ENCODE peak calls at places on chromosomes 1 and 21, in seven cellular contexts. W, N, H, P, Q, E and F are unnamed samples.

GRCh38 chr1:90201467-90202358 is 206.8 kb downstream of the ZNF326 start:
- DNase-seq in E (peak), N (no peak), P (peak), W (no peak), H (no peak), Q (no peak), F (no peak)

GRCh38 chr1:72938408-72938807 is 656.1 kb upstream of the NEGR1 start:
- DNase-seq in N (no peak), W (no peak), H (no peak), E (no peak), Q (no peak), P (no peak), F (no peak)

GRCh38 chr21:44703731-44704635 is 7.0 kb downstream of the KRTAP10-12 start:
- DNase-seq in W (no peak), P (no peak), H (no peak), Q (peak), E (no peak), N (no peak), F (no peak)

GRCh38 chr1:242425232-242425631 is 99.3 kb downstream of the PLD5 start:
- DNase-seq in E (no peak), H (no peak), N (no peak), P (peak), Q (no peak), W (no peak), F (no peak)

GRCh38 chr1:197787056-197787455 is 11.8 kb upstream of the DENND1B start:
- DNase-seq in P (peak), N (no peak), W (no peak), Q (no peak), E (no peak), H (no peak), F (no peak)

GRCh38 chr1:61284933-61285332 is 202.6 kb downstream of the NFIA start:
- DNase-seq in P (no peak), N (no peak), W (no peak), H (no peak), E (no peak), Q (no peak), F (no peak)

GRCh38 chr21:28793043-28793442 is 199.6 kb downstream of the LTN1 start:
- DNase-seq in P (peak), Q (no peak), H (no peak), E (no peak), N (no peak), W (no peak), F (no peak)

GRCh38 chr1:87203890-87204289 is 124.8 kb upstream of the LMO4 start:
- DNase-seq in N (no peak), W (no peak), Q (no peak), P (peak), H (no peak), E (no peak), F (no peak)

GRCh38 chr1:195939844-195940243 is 668.4 kb downstream of the KCNT2 start:
- DNase-seq in E (no peak), P (no peak), W (no peak), N (no peak), Q (no peak), H (no peak), F (no peak)

GRCh38 chr1:21232044-21232443 is 55.3 kb upstream of the EIF4G3 start:
- DNase-seq in P (peak), W (no peak), N (peak), E (peak), H (peak), Q (no peak), F (peak)

GRCh38 chr1:89149229-89149628 is 23.3 kb upstream of the GBP2 start:
- DNase-seq in H (no peak), W (no peak), E (peak), P (peak), Q (no peak), N (no peak), F (peak)

GRCh38 chr1:50417487-50417886 is 5.8 kb downstream of the DMRTA2 start:
- DNase-seq in P (no peak), H (no peak), N (no peak), E (no peak), W (no peak), Q (no peak), F (no peak)
- H3K4me3 ChIP-seq in P (no peak), H (no peak), N (no peak), E (no peak), W (no peak), Q (no peak), F (no peak)

DNA sequence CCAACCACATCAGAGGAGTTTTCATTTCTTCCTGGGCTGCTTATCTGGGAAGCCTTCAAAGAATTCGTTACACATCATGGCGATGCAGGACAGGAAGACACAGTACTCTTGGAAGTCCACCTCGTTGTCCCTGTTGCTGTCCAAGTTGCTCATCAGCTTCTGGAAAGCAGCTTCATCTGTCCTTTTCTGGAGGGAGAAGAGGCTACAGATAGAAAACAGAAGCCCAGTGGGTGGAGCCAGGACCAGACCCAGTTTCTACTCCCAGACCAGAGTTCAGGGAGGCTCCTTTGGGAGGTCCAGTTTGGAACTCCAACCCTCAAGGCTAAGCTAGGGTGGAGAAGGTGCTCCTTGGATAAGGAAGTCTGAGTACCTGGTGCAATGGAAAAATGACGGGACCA is 1.9 kb downstream of the S100A4 start:
- DNase-seq in Q (no peak), E (no peak), H (no peak), W (no peak), P (no peak), N (no peak), F (no peak)
- H3K4me3 ChIP-seq in Q (no peak), E (no peak), H (peak), W (no peak), P (peak), N (peak), F (no peak)

GRCh38 chr21:34886554-34887385 is 162.3 kb downstream of the RUNX1 start:
- DNase-seq in E (peak), W (peak), Q (peak), H (no peak), P (peak), N (no peak), F (no peak)
- H3K4me3 ChIP-seq in E (peak), W (peak), Q (peak), H (peak), P (peak), N (peak), F (peak)

GRCh38 chr1:32465541-32466002 is 700 bp downstream of the ZBTB8B start:
- DNase-seq in W (no peak), Q (no peak), P (no peak), H (no peak), E (no peak), N (no peak), F (no peak)
- H3K4me3 ChIP-seq in W (peak), Q (peak), P (peak), H (no peak), E (peak), N (no peak), F (peak)

GRCh38 chr1:16213013-16213412 is 561 bp upstream of the ARHGEF19 start:
- DNase-seq in E (no peak), H (no peak), N (no peak), P (no peak), W (no peak), Q (no peak), F (no peak)

GRCh38 chr1:16211824-16212223 is 628 bp downstream of the ARHGEF19 start:
- DNase-seq in N (no peak), P (no peak), H (no peak), Q (no peak), W (no peak), E (no peak), F (no peak)

GRCh38 chr1:16209847-16210407 is 2.5 kb downstream of the ARHGEF19 start:
- DNase-seq in N (no peak), E (no peak), H (no peak), Q (no peak), P (no peak), W (no peak), F (no peak)

GRCh38 chr1:16210581-16210980 is 1.9 kb downstream of the ARHGEF19 start:
- DNase-seq in N (no peak), H (no peak), E (no peak), Q (no peak), P (no peak), W (no peak), F (no peak)

GRCh38 chr1:16212251-16212961 is at the start of gene ARHGEF19:
- DNase-seq in N (no peak), W (peak), H (no peak), P (no peak), E (peak), Q (no peak), F (no peak)
- H3K4me3 ChIP-seq in N (no peak), W (no peak), H (no peak), P (no peak), E (no peak), Q (no peak), F (no peak)

DNA sequence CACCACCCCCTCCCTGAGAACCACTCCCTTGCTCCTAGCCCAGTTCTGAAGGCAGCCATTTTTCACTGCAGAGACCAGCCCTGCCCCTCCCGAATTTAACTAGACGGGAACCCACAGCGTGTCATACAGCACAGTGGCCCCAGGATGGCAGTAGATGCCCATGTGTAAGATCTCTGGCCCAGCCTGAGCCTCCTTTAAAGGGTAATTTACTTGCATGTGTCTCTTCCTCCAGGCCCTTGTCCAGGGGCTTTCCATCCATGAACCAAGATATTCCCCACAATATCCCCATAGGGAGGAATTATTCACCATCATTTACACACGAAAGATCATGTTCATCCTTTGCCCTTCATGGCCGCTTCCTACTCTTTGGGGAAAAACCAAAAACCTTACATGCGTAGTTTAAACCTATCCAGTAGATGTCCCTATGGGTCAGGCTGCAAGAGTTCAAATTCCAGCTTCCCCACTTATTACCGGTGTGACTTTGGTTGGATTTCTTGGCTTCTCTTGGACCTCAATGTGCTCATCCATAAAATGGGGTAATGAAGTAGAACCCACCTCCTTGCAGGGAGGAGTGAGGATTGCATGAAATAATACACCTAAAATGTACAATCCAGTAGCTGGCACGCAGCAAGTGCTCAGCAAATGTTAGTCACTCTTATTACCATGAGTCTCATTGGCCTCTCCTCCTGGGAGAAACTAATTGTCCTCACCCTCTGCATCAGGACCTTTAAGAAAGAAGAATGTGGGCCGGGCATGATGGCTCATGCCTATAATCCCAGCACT is 4.0 kb upstream of the LACTBL1 start:
- DNase-seq in Q (no peak), E (peak), W (no peak), N (peak), H (peak), P (peak), F (peak)
- H3K4me3 ChIP-seq in Q (no peak), E (no peak), W (no peak), N (no peak), H (no peak), P (no peak), F (no peak)

GRCh38 chr1:223770621-223771315 is 58.4 kb downstream of the CAPN2 start:
- DNase-seq in N (no peak), E (no peak), Q (no peak), H (no peak), P (no peak), W (no peak), F (no peak)
- H3K4me3 ChIP-seq in N (no peak), E (no peak), Q (no peak), H (no peak), P (no peak), W (no peak), F (no peak)

GRCh38 chr1:78044796-78045599 is 768 bp upstream of the GIPC2 start:
- DNase-seq in Q (no peak), W (no peak), E (peak), P (no peak), H (no peak), N (no peak), F (no peak)

GRCh38 chr1:78047131-78047530 is 1.4 kb downstream of the GIPC2 start:
- DNase-seq in E (no peak), W (no peak), P (no peak), H (no peak), N (no peak), Q (no peak), F (no peak)

GRCh38 chr1:78043436-78043835 is 2.3 kb upstream of the GIPC2 start:
- DNase-seq in N (no peak), H (no peak), Q (no peak), W (no peak), E (no peak), P (peak), F (no peak)

GRCh38 chr1:78045850-78046778 is at the start of gene GIPC2:
- DNase-seq in W (peak), H (no peak), N (no peak), E (peak), P (peak), Q (peak), F (peak)

DNA sequence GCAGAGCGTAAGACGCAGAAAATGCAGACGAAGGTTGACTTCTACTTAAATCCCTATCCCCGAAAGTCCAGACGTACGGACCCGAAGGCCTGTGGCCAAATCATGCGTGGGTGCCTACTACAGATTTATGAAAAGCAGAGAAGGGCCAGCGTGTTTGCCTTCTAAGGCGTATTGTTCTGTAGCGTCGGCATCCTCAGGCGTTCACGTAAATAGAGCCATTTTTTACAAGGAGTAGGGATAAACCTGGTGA is 241 bp upstream of the GIPC2 start:
- DNase-seq in H (no peak), E (no peak), Q (no peak), N (no peak), W (peak), P (no peak), F (no peak)
- H3K4me3 ChIP-seq in H (peak), E (peak), Q (peak), N (peak), W (peak), P (peak), F (peak)

GRCh38 chr1:27660300-27660837 is 11.6 kb downstream of the IFI6 start:
- DNase-seq in Q (no peak), N (no peak), H (no peak), W (no peak), E (no peak), P (no peak), F (no peak)
- H3K4me3 ChIP-seq in Q (peak), N (peak), H (peak), W (peak), E (peak), P (peak), F (peak)

GRCh38 chr1:12229835-12230548 is at the start of gene VPS13D:
- DNase-seq in W (peak), Q (peak), P (peak), N (peak), E (peak), H (peak), F (peak)

GRCh38 chr1:12229386-12229834 is 420 bp upstream of the VPS13D start:
- DNase-seq in E (no peak), W (no peak), P (no peak), N (no peak), Q (no peak), H (no peak), F (no peak)

GRCh38 chr1:12230549-12231275 is 882 bp downstream of the VPS13D start:
- DNase-seq in P (peak), W (peak), H (no peak), E (peak), Q (peak), N (no peak), F (peak)

GRCh38 chr1:12232221-12232620 is 2.4 kb downstream of the VPS13D start:
- DNase-seq in Q (peak), W (no peak), E (peak), H (no peak), P (no peak), N (no peak), F (peak)

DNA sequence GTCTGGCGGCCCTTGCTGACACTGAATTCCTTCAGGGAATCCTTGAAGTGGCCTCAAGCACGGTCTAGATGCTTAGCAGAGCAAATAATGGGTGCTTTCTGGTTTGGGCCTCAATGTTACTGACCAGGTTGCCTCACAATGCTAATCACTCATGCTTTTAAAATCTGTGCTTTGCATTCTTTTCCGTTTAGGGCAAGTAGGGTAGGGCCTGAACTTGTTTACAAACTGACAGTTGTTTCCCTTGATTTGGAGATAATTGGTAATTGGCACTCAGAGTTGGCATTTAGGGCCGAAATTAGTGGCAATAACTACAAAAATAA is 1.4 kb downstream of the VPS13D start:
- DNase-seq in E (no peak), Q (no peak), N (no peak), H (no peak), P (no peak), W (no peak), F (no peak)
- H3K4me3 ChIP-seq in E (peak), Q (peak), N (peak), H (peak), P (peak), W (peak), F (peak)